ENCODE peak calls at places on chromosomes 11 and 22, in four cellular contexts. Y, H, X and Q are unnamed samples.

GRCh38 chr22:50169774-50170341 is 673 bp upstream of the PANX2 start:
- DNase-seq in Y (no peak), H (no peak), X (peak), Q (no peak)

GRCh38 chr22:46049726-46050450 is 72.9 kb upstream of the WNT7B start:
- DNase-seq in Y (peak), H (no peak), X (no peak), Q (peak)

GRCh38 chr22:47928626-47929025 is 1166.2 kb downstream of the TBC1D22A start:
- DNase-seq in Y (no peak), H (no peak), X (no peak), Q (no peak)

GRCh38 chr11:12150831-12151382 is 40.5 kb downstream of the MICAL2 start:
- DNase-seq in Y (no peak), H (no peak), X (peak), Q (no peak)

GRCh38 chr11:45538939-45539338 is 126.5 kb downstream of the CHST1 start:
- DNase-seq in Y (no peak), H (no peak), X (no peak), Q (no peak)

GRCh38 chr11:65559951-65560537 is 1.9 kb upstream of the LTBP3 start:
- DNase-seq in Y (no peak), H (peak), X (peak), Q (no peak)

GRCh38 chr11:4064278-4064955 is 30.2 kb upstream of the RRM1 start:
- DNase-seq in Y (no peak), H (no peak), X (no peak), Q (no peak)

GRCh38 chr22:44381761-44382454 is 69.2 kb upstream of the SHISAL1 start:
- DNase-seq in Y (peak), H (no peak), X (no peak), Q (no peak)

GRCh38 chr11:17343907-17344306 is 7.7 kb upstream of the NCR3LG1 start:
- DNase-seq in Y (no peak), H (no peak), X (peak), Q (no peak)

GRCh38 chr11:65491614-65492386 is 7.0 kb upstream of the MALAT1 start:
- DNase-seq in Y (peak), H (peak), X (peak), Q (peak)

GRCh38 chr11:12122083-12122482 is 11.7 kb downstream of the MICAL2 start:
- DNase-seq in Y (no peak), H (peak), X (no peak), Q (no peak)

GRCh38 chr22:30825711-30826505 is 131.2 kb downstream of the OSBP2 start:
- DNase-seq in Y (no peak), H (no peak), X (no peak), Q (no peak)

GRCh38 chr22:30444632-30445437 is 19.3 kb downstream of the MTFP1 start:
- DNase-seq in Y (no peak), H (peak), X (peak), Q (no peak)

GRCh38 chr11:789951-790350 is at the start of gene CEND1:
- DNase-seq in Y (no peak), H (no peak), X (peak), Q (no peak)

GRCh38 chr11:69296890-69297224 is 2.9 kb downstream of the MYEOV start:
- DNase-seq in Y (no peak), H (no peak), X (no peak), Q (no peak)

GRCh38 chr11:43933608-43934358 is 8.7 kb upstream of the C11orf96 start:
- DNase-seq in Y (no peak), H (no peak), X (peak), Q (no peak)

GRCh38 chr22:25817092-25817943 is 75.3 kb downstream of the MYO18B start:
- DNase-seq in Y (no peak), H (no peak), X (no peak), Q (no peak)

GRCh38 chr11:91219501-91219900 is 996.7 kb upstream of the CHORDC1 start:
- DNase-seq in Y (no peak), H (no peak), X (peak), Q (no peak)

GRCh38 chr11:70504246-70505020 is 106.1 kb downstream of the CTTN start:
- DNase-seq in Y (peak), H (no peak), X (no peak), Q (no peak)

GRCh38 chr11:70505331-70505731 is 107.0 kb downstream of the CTTN start:
- DNase-seq in Y (peak), H (no peak), X (no peak), Q (no peak)

GRCh38 chr11:70502677-70503076 is 104.3 kb downstream of the CTTN start:
- DNase-seq in Y (peak), H (no peak), X (no peak), Q (no peak)

GRCh38 chr11:70503201-70503877 is 105.0 kb downstream of the CTTN start:
- DNase-seq in Y (peak), H (no peak), X (no peak), Q (no peak)

DNA sequence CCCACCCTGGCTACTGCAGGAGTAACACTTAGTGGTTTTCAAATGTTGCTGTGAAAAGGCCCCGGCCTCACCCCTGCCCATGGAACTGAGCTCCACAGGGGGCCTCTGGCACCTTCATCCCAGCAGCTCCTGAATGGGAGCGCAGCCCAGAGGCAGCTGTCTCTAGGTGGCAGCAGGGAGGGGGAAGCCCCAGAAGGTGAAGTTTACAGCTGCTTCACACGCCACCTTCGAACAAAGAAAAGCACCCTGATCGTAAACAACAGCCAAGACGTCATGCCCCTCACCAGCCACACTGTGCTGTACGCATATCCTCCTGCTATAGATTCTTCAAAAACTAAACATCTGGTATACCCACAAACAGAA is 105.5 kb downstream of the CTTN start:
- DNase-seq in Y (peak), H (no peak), X (no peak), Q (no peak)
- TF ChIP-seq CTCF in Y (peak), H (no peak), X (no peak), Q (no peak)

GRCh38 chr22:32389685-32390084 is 22.4 kb downstream of the RTCB start:
- DNase-seq in Y (no peak), H (peak), X (peak), Q (no peak)
- TF ChIP-seq CTCF in Y (peak), H (peak), X (peak), Q (no peak)

GRCh38 chr11:46808804-46809431 is 37.2 kb downstream of the CKAP5 start:
- DNase-seq in Y (no peak), H (no peak), X (no peak), Q (no peak)
- TF ChIP-seq CTCF in Y (peak), H (no peak), X (no peak), Q (no peak)

GRCh38 chr11:85182437-85183109 is 444.6 kb downstream of the DLG2 start:
- DNase-seq in Y (no peak), H (peak), X (peak), Q (no peak)

DNA sequence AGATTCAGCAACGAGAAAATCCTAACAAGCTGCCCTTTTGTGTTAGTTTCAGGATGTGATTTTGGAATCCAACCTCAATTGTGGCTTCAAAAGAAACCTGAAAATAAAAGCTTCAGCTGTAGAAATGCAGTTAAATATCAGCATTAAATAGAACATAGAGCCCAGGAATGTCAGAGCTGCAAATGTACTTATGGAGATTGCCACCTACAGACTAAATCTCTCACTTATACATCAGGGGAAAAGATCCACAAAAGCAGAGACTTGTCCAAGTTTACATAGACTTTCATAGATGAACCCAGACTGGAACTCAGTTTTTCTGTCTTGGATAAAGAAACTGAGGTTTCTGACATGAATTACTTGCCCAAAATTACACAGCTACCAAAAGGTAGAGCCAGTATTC is 446.6 kb downstream of the DLG2 start:
- DNase-seq in Y (no peak), H (no peak), X (no peak), Q (no peak)
- TF ChIP-seq CTCF in Y (no peak), H (no peak), X (no peak), Q (no peak)